ENCODE peak calls at places on chromosome 15, in nine cellular contexts. One of them, this sample, is unnamed. For H3K9me3, the result is how much of the 10 kb centered on the place peaks cover.

GRCh38 chr15:94582368-94582767 is 351.0 kb downstream of the MCTP2 start:
- DNase-seq in Peyer's patch: no peak
- DNase-seq in K562: peak
- DNase-seq in ovary: no peak
- DNase-seq in body of pancreas: no peak
- DNase-seq in breast epithelium: no peak
- DNase-seq in right lobe of liver: no peak
- DNase-seq in heart left ventricle: no peak
- DNase-seq in prostate gland: no peak
- DNase-seq in this sample: no peak

GRCh38 chr15:42750306-42750705 is 13.4 kb upstream of the CDAN1 start:
- DNase-seq in Peyer's patch: no peak
- DNase-seq in K562: no peak
- DNase-seq in ovary: no peak
- DNase-seq in body of pancreas: no peak
- DNase-seq in breast epithelium: no peak
- DNase-seq in right lobe of liver: no peak
- DNase-seq in heart left ventricle: no peak
- DNase-seq in prostate gland: no peak
- DNase-seq in this sample: no peak

GRCh38 chr15:78070049-78070698 is 7.3 kb downstream of the TBC1D2B start:
- DNase-seq in Peyer's patch: peak
- DNase-seq in K562: peak
- DNase-seq in ovary: no peak
- DNase-seq in body of pancreas: no peak
- DNase-seq in breast epithelium: no peak
- DNase-seq in right lobe of liver: no peak
- DNase-seq in heart left ventricle: peak
- DNase-seq in prostate gland: no peak
- DNase-seq in this sample: no peak

GRCh38 chr15:97944724-97945123 is 15.8 kb upstream of the ARRDC4 start:
- DNase-seq in Peyer's patch: no peak
- DNase-seq in K562: no peak
- DNase-seq in ovary: no peak
- DNase-seq in body of pancreas: no peak
- DNase-seq in breast epithelium: no peak
- DNase-seq in right lobe of liver: no peak
- DNase-seq in heart left ventricle: no peak
- DNase-seq in prostate gland: no peak
- DNase-seq in this sample: no peak

GRCh38 chr15:83372434-83372873 is 74.7 kb upstream of the SH3GL3 start:
- DNase-seq in Peyer's patch: no peak
- DNase-seq in K562: no peak
- DNase-seq in ovary: no peak
- DNase-seq in body of pancreas: no peak
- DNase-seq in breast epithelium: no peak
- DNase-seq in right lobe of liver: no peak
- DNase-seq in heart left ventricle: no peak
- DNase-seq in prostate gland: no peak
- DNase-seq in this sample: no peak

GRCh38 chr15:35293353-35294130 is 208.4 kb upstream of the NANOGP8 start:
- DNase-seq in Peyer's patch: peak
- DNase-seq in K562: peak
- DNase-seq in ovary: no peak
- DNase-seq in body of pancreas: no peak
- DNase-seq in breast epithelium: no peak
- DNase-seq in right lobe of liver: no peak
- DNase-seq in heart left ventricle: no peak
- DNase-seq in prostate gland: no peak
- DNase-seq in this sample: no peak

GRCh38 chr15:89673162-89673506 is 6.0 kb downstream of the PLIN1 start:
- DNase-seq in Peyer's patch: peak
- DNase-seq in K562: peak
- DNase-seq in ovary: peak
- DNase-seq in body of pancreas: no peak
- DNase-seq in breast epithelium: no peak
- DNase-seq in right lobe of liver: no peak
- DNase-seq in heart left ventricle: no peak
- DNase-seq in prostate gland: no peak
- DNase-seq in this sample: no peak

GRCh38 chr15:76939715-76940114 is 8.2 kb downstream of the RCN2 start:
- DNase-seq in Peyer's patch: no peak
- DNase-seq in K562: no peak
- DNase-seq in ovary: no peak
- DNase-seq in body of pancreas: no peak
- DNase-seq in breast epithelium: no peak
- DNase-seq in right lobe of liver: no peak
- DNase-seq in heart left ventricle: no peak
- DNase-seq in prostate gland: no peak
- DNase-seq in this sample: no peak

GRCh38 chr15:29207027-29207757 is 62.4 kb downstream of the NSMCE3 start:
- DNase-seq in Peyer's patch: no peak
- DNase-seq in K562: no peak
- DNase-seq in ovary: no peak
- DNase-seq in body of pancreas: no peak
- DNase-seq in breast epithelium: no peak
- DNase-seq in right lobe of liver: no peak
- DNase-seq in heart left ventricle: no peak
- DNase-seq in prostate gland: no peak
- DNase-seq in this sample: no peak

GRCh38 chr15:46088486-46089437 is 453.9 kb downstream of the SQOR start:
- DNase-seq in Peyer's patch: no peak
- DNase-seq in K562: no peak
- DNase-seq in ovary: no peak
- DNase-seq in body of pancreas: no peak
- DNase-seq in breast epithelium: no peak
- DNase-seq in right lobe of liver: no peak
- DNase-seq in heart left ventricle: no peak
- DNase-seq in prostate gland: no peak
- DNase-seq in this sample: no peak

GRCh38 chr15:91357011-91357410 is 257.0 kb downstream of the SV2B start:
- DNase-seq in Peyer's patch: no peak
- DNase-seq in K562: no peak
- DNase-seq in ovary: no peak
- DNase-seq in body of pancreas: no peak
- DNase-seq in breast epithelium: no peak
- DNase-seq in right lobe of liver: no peak
- DNase-seq in heart left ventricle: no peak
- DNase-seq in prostate gland: no peak
- DNase-seq in this sample: no peak

GRCh38 chr15:75203017-75203907 is 1.6 kb downstream of the C15orf39 start:
- DNase-seq in Peyer's patch: no peak
- DNase-seq in K562: peak
- DNase-seq in ovary: no peak
- DNase-seq in body of pancreas: no peak
- DNase-seq in breast epithelium: peak
- DNase-seq in right lobe of liver: no peak
- DNase-seq in heart left ventricle: no peak
- DNase-seq in prostate gland: no peak
- DNase-seq in this sample: no peak

GRCh38 chr15:75202251-75203016 is 752 bp downstream of the C15orf39 start:
- DNase-seq in Peyer's patch: peak
- DNase-seq in K562: peak
- DNase-seq in ovary: peak
- DNase-seq in body of pancreas: peak
- DNase-seq in breast epithelium: peak
- DNase-seq in right lobe of liver: peak
- DNase-seq in heart left ventricle: peak
- DNase-seq in prostate gland: peak
- DNase-seq in this sample: peak

GRCh38 chr15:75204340-75205063 is 2.8 kb downstream of the C15orf39 start:
- DNase-seq in Peyer's patch: peak
- DNase-seq in K562: peak
- DNase-seq in ovary: peak
- DNase-seq in body of pancreas: peak
- DNase-seq in breast epithelium: peak
- DNase-seq in right lobe of liver: peak
- DNase-seq in heart left ventricle: peak
- DNase-seq in prostate gland: peak
- DNase-seq in this sample: peak

GRCh38 chr15:75205064-75205395 is 3.3 kb downstream of the C15orf39 start:
- DNase-seq in Peyer's patch: no peak
- DNase-seq in K562: no peak
- DNase-seq in ovary: no peak
- DNase-seq in body of pancreas: no peak
- DNase-seq in breast epithelium: no peak
- DNase-seq in right lobe of liver: no peak
- DNase-seq in heart left ventricle: no peak
- DNase-seq in prostate gland: no peak
- DNase-seq in this sample: no peak

DNA sequence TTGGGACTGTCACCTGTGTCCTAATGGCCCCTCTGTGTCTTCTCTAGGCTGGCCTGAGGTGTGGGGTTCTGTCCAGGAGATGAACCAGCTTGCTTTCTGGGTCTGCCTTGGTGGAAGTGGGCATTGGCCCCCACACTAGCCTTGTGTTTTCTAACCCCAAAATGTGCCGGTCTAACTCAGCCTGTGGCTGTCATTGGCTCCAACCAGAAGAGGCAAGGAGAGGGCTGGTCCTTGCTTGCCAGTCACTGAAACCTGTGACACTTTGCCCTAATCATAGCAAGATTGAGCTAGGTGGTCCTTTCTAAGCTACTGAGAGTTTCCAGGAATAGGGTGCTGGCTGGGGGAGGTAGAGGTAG is 2.2 kb downstream of the C15orf39 start:
- DNase-seq in Peyer's patch: no peak
- DNase-seq in K562: no peak
- DNase-seq in ovary: no peak
- DNase-seq in body of pancreas: no peak
- DNase-seq in breast epithelium: no peak
- DNase-seq in right lobe of liver: no peak
- DNase-seq in heart left ventricle: no peak
- DNase-seq in prostate gland: no peak
- DNase-seq in this sample: no peak
- TF ChIP-seq POLR2A in Peyer's patch: no peak
- TF ChIP-seq POLR2A in K562: no peak
- TF ChIP-seq POLR2A in ovary: no peak
- TF ChIP-seq POLR2A in body of pancreas: no peak
- TF ChIP-seq POLR2A in breast epithelium: no peak
- TF ChIP-seq POLR2A in right lobe of liver: no peak
- TF ChIP-seq POLR2A in heart left ventricle: no peak
- TF ChIP-seq POLR2A in prostate gland: no peak
- TF ChIP-seq POLR2A in this sample: no peak

DNA sequence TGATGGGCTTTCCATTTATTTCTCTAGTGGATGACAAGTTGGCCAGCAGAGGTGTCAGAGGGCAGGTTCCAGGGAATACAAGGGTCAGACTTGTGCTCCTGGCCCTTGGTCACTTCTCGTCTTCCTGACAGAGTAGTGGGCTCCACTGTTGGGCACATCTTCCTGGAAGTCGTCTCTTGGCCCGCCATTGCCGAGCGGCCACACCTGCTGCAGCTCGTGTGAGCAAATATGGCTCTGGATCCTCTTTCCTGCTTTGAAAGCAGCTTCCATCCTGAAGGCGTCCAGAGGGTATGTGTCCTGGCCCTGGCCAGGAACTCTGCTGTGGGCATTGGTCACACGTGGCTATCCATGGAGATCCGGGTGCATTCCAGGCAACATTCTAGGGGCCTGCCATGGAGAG is 100.2 kb downstream of the SNRPN start:
- DNase-seq in Peyer's patch: no peak
- DNase-seq in K562: no peak
- DNase-seq in ovary: no peak
- DNase-seq in body of pancreas: no peak
- DNase-seq in breast epithelium: no peak
- DNase-seq in right lobe of liver: no peak
- DNase-seq in heart left ventricle: no peak
- DNase-seq in prostate gland: no peak
- DNase-seq in this sample: no peak
- H3K9me3 ChIP-seq in Peyer's patch: half or more
- H3K9me3 ChIP-seq in K562: under half
- H3K9me3 ChIP-seq in ovary: half or more
- H3K9me3 ChIP-seq in body of pancreas: under half
- H3K9me3 ChIP-seq in breast epithelium: half or more
- H3K9me3 ChIP-seq in right lobe of liver: half or more
- H3K9me3 ChIP-seq in heart left ventricle: under half
- H3K9me3 ChIP-seq in prostate gland: under half
- H3K9me3 ChIP-seq in this sample: half or more

DNA sequence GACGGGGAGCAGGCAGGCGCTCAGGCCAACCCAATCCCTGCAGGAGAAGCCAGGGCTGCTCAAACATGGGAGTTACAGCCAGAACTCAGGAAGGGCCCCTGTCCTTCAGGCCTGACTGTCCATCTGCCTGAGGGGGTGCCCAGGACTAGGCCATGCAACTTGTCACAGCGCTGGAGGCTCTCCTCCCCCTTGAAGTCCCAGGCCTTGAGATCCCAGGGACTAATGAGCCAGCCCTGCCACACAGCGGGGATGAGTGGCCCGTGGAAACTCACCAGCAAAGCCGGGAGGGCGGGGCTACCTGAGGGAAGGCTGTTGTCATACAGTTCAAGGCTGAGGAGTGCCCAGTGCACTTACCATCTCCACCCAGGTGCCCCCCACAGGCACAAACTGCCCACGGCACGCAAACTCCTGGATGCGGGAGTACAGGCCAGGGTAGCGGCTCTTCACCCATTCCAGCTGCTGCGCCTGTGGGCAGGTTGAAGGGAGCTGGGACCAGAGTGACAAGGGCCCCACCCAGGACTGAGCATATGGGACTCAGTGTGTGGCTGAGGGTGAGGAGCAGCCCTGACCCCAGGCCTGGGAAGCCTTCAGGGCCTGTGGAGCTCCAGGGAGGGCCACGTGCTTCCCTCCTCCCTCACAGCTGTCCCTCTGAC is 6.3 kb downstream of the MAN2C1 start:
- DNase-seq in Peyer's patch: peak
- DNase-seq in K562: no peak
- DNase-seq in ovary: no peak
- DNase-seq in body of pancreas: no peak
- DNase-seq in breast epithelium: no peak
- DNase-seq in right lobe of liver: no peak
- DNase-seq in heart left ventricle: no peak
- DNase-seq in prostate gland: no peak
- DNase-seq in this sample: no peak
- TF ChIP-seq POLR2A in Peyer's patch: no peak
- TF ChIP-seq POLR2A in K562: no peak
- TF ChIP-seq POLR2A in ovary: no peak
- TF ChIP-seq POLR2A in body of pancreas: no peak
- TF ChIP-seq POLR2A in breast epithelium: no peak
- TF ChIP-seq POLR2A in right lobe of liver: no peak
- TF ChIP-seq POLR2A in heart left ventricle: no peak
- TF ChIP-seq POLR2A in prostate gland: no peak
- TF ChIP-seq POLR2A in this sample: no peak

DNA sequence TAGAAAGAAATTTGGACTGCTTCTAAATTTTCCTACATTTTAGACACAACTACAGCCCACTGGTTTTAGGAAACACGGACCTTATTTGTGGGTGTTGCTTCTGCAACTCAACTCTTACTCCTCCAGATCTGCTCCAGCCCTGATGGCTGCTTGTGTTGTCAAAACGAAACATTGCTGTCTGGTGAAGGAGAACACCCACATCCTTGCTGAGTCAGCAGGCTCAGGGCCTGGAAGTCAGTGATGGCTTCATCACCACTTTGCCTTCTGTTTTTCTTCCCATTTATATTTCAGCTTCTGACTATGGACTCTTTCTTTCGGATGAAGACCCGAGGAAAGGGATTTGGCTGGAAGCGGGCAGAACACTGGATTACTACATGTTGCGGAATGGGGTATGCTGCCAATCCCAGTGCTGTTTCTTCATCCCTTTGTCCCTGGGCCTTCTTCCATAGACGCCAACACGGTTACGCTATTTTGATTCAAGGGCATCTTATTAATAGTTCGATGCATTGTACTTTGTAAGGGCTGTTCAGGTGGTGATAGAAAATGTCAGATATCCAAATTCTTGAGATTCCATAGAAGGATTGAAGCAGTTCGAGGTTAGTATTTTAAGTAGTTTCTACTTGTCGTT is 392.6 kb upstream of the TPM1 start:
- DNase-seq in Peyer's patch: no peak
- DNase-seq in K562: no peak
- DNase-seq in ovary: no peak
- DNase-seq in body of pancreas: peak
- DNase-seq in breast epithelium: no peak
- DNase-seq in right lobe of liver: no peak
- DNase-seq in heart left ventricle: peak
- DNase-seq in prostate gland: no peak
- DNase-seq in this sample: no peak
- H3K9me3 ChIP-seq in Peyer's patch: under half
- H3K9me3 ChIP-seq in K562: under half
- H3K9me3 ChIP-seq in ovary: under half
- H3K9me3 ChIP-seq in body of pancreas: under half
- H3K9me3 ChIP-seq in breast epithelium: under half
- H3K9me3 ChIP-seq in right lobe of liver: under half
- H3K9me3 ChIP-seq in heart left ventricle: under half
- H3K9me3 ChIP-seq in prostate gland: under half
- H3K9me3 ChIP-seq in this sample: under half